ENCODE peak calls at places on chromosome 16, in eight cellular contexts. J is CD4-positive, alpha-beta memory T cell; F is MM.1S; S is PC-3; O is psoas muscle; N is CD8-positive, alpha-beta T cell; X is testis; A is naive thymus-derived CD4-positive, alpha-beta T cell. E is an unnamed sample.
A peak's percentile ranks its signal among the peaks of the same experiment; 100 is the strongest.

GRCh38 chr16:48014349-48015135 is 141.3 kb downstream of the ABCC12 start:
- DNase-seq in J (no peak), F (no peak), S (peak; percentile 95), O (no peak), N (no peak), X (no peak), A (no peak), E (no peak)

GRCh38 chr16:1941162-1941923 is 1.7 kb downstream of the MSRB1 start:
- DNase-seq in J (no peak), F (no peak), S (no peak), O (peak; percentile 87), N (no peak), X (no peak), A (no peak), E (no peak)

GRCh38 chr16:64971211-64971610 is 150.7 kb downstream of the CDH11 start:
- DNase-seq in J (no peak), F (no peak), S (no peak), O (no peak), N (no peak), X (no peak), A (no peak), E (no peak)

GRCh38 chr16:89953671-89954406 is 5.3 kb downstream of the DEF8 start:
- DNase-seq in J (no peak), F (no peak), S (no peak), O (no peak), N (no peak), X (no peak), A (no peak), E (no peak)

GRCh38 chr16:17125671-17126070 is 345.1 kb downstream of the XYLT1 start:
- DNase-seq in J (no peak), F (no peak), S (no peak), O (no peak), N (no peak), X (no peak), A (no peak), E (no peak)

GRCh38 chr16:13453938-13454553 is 465.9 kb upstream of the ERCC4 start:
- DNase-seq in J (no peak), F (peak; percentile 19), S (peak; percentile 31), O (no peak), N (no peak), X (peak; percentile 73), A (no peak), E (peak; percentile 21)

GRCh38 chr16:30535777-30536190 is 1.1 kb upstream of the ZNF747 start:
- DNase-seq in J (peak; percentile 72), F (no peak), S (peak; percentile 30), O (peak; percentile 86), N (peak; percentile 61), X (peak; percentile 90), A (peak; percentile 50), E (peak; percentile 55)

GRCh38 chr16:83070416-83071199 is 443.8 kb downstream of the CDH13 start:
- DNase-seq in J (no peak), F (no peak), S (no peak), O (no peak), N (no peak), X (no peak), A (no peak), E (no peak)

GRCh38 chr16:89344314-89344828 is 126.9 kb downstream of the ZNF778 start:
- DNase-seq in J (no peak), F (no peak), S (no peak), O (peak; percentile 25), N (no peak), X (no peak), A (no peak), E (no peak)

GRCh38 chr16:83899272-83899897 is 470 bp downstream of the MLYCD start:
- DNase-seq in J (peak; percentile 55), F (peak; percentile 20), S (peak; percentile 21), O (peak; percentile 74), N (peak; percentile 22), X (peak; percentile 49), A (peak; percentile 16), E (peak; percentile 68)

GRCh38 chr16:17362191-17362590 is 108.6 kb downstream of the XYLT1 start:
- DNase-seq in J (no peak), F (no peak), S (no peak), O (no peak), N (no peak), X (no peak), A (no peak), E (no peak)

DNA sequence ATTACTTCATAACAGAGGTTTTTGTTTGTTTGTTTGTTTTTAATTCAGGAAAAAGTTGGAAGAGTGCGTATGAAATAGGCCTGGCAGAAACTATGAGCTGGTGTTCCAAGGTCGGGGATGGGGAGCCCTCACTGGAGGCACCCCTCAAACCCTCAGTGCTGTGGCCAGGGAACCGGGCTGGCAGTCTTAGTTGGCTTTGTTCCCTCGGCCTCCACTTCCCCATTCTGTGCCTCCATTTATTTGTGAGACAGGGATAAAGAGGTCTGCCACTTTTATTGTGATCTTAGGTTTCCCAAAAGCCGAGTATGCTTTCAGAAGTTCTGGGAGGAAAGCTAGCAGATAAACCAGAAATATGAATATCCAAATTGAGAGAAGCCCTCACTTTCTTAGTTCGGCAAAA is 5.7 kb downstream of the DEXI start:
- DNase-seq in J (no peak), F (no peak), S (no peak), O (no peak), N (no peak), X (no peak), A (no peak), E (no peak)
- H3K36me3 ChIP-seq in J (peaks cover 5% of the 10 kb centered on the region), F (no peaks in the 10 kb centered on the region), S (no peaks in the 10 kb centered on the region), O (peaks cover 11% of the 10 kb centered on the region), N (peaks cover 7% of the 10 kb centered on the region), X (no peaks in the 10 kb centered on the region), A (peaks cover 20% of the 10 kb centered on the region), E (peaks cover 11% of the 10 kb centered on the region)

DNA sequence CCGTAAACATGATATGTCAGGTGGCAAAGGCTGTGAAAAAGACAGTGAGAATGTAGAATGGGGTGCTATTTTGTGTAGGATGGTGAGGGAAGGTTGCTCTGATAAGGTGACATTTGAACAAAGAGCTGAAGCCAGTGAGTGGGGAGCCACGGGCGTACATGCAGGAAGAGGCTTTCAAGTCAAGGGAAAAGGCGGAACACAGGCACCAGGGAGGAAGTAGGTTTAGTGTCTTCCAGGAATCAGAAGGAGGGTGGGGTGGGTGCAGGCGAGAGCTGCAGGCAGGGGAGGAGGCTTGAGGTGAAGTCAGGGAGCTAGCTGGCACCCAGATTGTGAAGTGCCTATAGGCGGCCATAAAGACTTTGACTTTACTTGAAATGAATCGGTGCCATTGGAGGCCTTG is 14.1 kb downstream of the ZFP90 start:
- DNase-seq in J (no peak), F (no peak), S (no peak), O (no peak), N (no peak), X (no peak), A (no peak), E (no peak)
- H3K9me3 ChIP-seq in J (peaks cover 39% of the 10 kb centered on the region), F (no peaks in the 10 kb centered on the region), S (peaks cover 3% of the 10 kb centered on the region), O (peaks cover 67% of the 10 kb centered on the region), N (peaks cover 24% of the 10 kb centered on the region), X (no peaks in the 10 kb centered on the region), A (peaks cover 28% of the 10 kb centered on the region), E (peaks cover 94% of the 10 kb centered on the region)

DNA sequence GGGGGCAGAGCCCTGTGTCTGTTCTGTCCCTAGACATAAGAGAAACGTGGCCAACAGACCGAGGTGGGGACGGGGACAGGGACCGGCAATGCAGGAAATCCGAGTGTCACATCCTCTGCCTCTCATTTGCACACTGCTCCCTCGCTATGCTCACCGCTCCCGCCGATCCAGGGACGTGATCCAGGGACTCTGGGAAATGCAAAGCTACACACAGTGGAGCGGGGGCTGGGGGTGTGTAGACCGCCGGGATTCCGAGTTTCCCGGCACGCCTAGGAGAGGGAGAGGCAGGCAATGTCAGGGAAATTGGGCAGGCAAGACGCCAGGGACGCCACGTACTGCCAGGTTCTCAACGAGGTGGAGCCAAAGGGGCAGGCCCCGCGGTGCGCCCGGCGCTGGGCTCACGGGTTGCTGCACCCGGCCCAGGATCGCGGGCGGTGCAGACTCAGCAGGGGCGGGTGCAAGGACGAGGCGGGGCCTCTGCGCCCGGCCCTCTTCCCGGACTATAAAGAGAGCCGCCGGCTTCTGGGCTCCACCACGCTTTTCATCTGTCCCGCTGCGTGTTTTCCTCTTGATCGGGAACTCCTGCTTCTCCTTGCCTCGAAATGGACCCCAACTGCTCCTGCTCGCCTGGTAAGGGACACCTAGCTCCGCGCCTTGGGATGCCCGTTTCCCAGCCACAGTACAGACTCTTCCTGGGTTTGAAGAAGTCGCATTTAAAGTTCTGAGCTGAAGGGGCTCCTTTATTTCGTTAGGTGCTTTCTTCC is at the start of gene MT1X:
- DNase-seq in J (peak; percentile 92), F (peak; percentile 87), S (peak; percentile 89), O (peak; percentile 99), N (peak; percentile 88), X (peak; percentile 93), A (peak; percentile 88), E (peak; percentile 92)
- H3K27me3 ChIP-seq in J (no peaks in the 10 kb centered on the region), F (peaks cover 19% of the 10 kb centered on the region), S (no peaks in the 10 kb centered on the region), O (no peaks in the 10 kb centered on the region), N (no peaks in the 10 kb centered on the region), X (no peaks in the 10 kb centered on the region), A (no peaks in the 10 kb centered on the region), E (peaks cover 4% of the 10 kb centered on the region)

GRCh38 chr16:780296-780695 is 7.9 kb downstream of the RPUSD1 start:
- DNase-seq in J (no peak), F (no peak), S (no peak), O (no peak), N (no peak), X (no peak), A (no peak), E (no peak)
- H3K36me3 ChIP-seq in J (no peaks in the 10 kb centered on the region), F (no peaks in the 10 kb centered on the region), S (no peaks in the 10 kb centered on the region), O (no peaks in the 10 kb centered on the region), N (no peaks in the 10 kb centered on the region), X (no peaks in the 10 kb centered on the region), A (no peaks in the 10 kb centered on the region), E (no peaks in the 10 kb centered on the region)

GRCh38 chr16:35447010-35447558 is 1987.7 kb downstream of the TP53TG3F start:
- DNase-seq in J (no peak), F (no peak), S (no peak), O (no peak), N (no peak), X (no peak), A (no peak), E (no peak)

GRCh38 chr16:35452471-35452870 is 1993.1 kb downstream of the TP53TG3F start:
- DNase-seq in J (no peak), F (no peak), S (no peak), O (no peak), N (no peak), X (no peak), A (no peak), E (no peak)

GRCh38 chr16:35450648-35451047 is 1991.2 kb downstream of the TP53TG3F start:
- DNase-seq in J (no peak), F (no peak), S (no peak), O (no peak), N (no peak), X (no peak), A (no peak), E (no peak)

GRCh38 chr16:35449663-35450062 is 1990.3 kb downstream of the TP53TG3F start:
- DNase-seq in J (no peak), F (no peak), S (no peak), O (no peak), N (no peak), X (no peak), A (no peak), E (no peak)
- H3K9me3 ChIP-seq in J (peaks cover 23% of the 10 kb centered on the region), F (no peaks in the 10 kb centered on the region), S (peaks cover 8% of the 10 kb centered on the region), O (peaks cover 27% of the 10 kb centered on the region), N (no peaks in the 10 kb centered on the region), X (no peaks in the 10 kb centered on the region), A (no peaks in the 10 kb centered on the region), E (peaks cover 58% of the 10 kb centered on the region)

GRCh38 chr16:54282202-54282922 is 4.2 kb downstream of the IRX3 start:
- DNase-seq in J (no peak), F (no peak), S (peak; percentile 4), O (peak; percentile 73), N (no peak), X (peak; percentile 70), A (no peak), E (peak; percentile 86)
- H3K27me3 ChIP-seq in J (peaks cover 6% of the 10 kb centered on the region), F (peaks cover 4% of the 10 kb centered on the region), S (peaks cover 43% of the 10 kb centered on the region), O (no peaks in the 10 kb centered on the region), N (no peaks in the 10 kb centered on the region), X (no peaks in the 10 kb centered on the region), A (no peaks in the 10 kb centered on the region), E (no peaks in the 10 kb centered on the region)